ENCODE peak calls at places on chromosomes 7 and 10, in five cellular contexts. S is GM23338, U is right cardiac atrium, D is NCI-H146, C is iPS-NIHi11. O is an unnamed sample.

GRCh38 chr10:115827650-115828049 is 445.4 kb downstream of the GFRA1 start:
- DNase-seq in C (no peak), U (no peak), S (no peak), D (no peak), O (no peak)

GRCh38 chr7:7438851-7439250 is 96.8 kb downstream of the COL28A1 start:
- DNase-seq in S (no peak), U (no peak), D (no peak), C (no peak), O (no peak)

GRCh38 chr7:102093599-102094001 is 193.1 kb upstream of the SH2B2 start:
- DNase-seq in D (no peak), S (no peak), U (no peak), C (no peak), O (no peak)

GRCh38 chr7:114048386-114049235 is 129.8 kb upstream of the PPP1R3A start:
- DNase-seq in C (peak), U (no peak), S (peak), D (peak), O (no peak)

GRCh38 chr10:90418869-90419652 is 438.8 kb downstream of the HTR7 start:
- DNase-seq in S (no peak), C (no peak), D (no peak), U (no peak), O (no peak)

GRCh38 chr7:55073051-55073511 is 54.3 kb downstream of the EGFR start:
- DNase-seq in C (no peak), U (no peak), D (no peak), S (no peak), O (no peak)

GRCh38 chr7:123538897-123539296 is 4.5 kb upstream of the IQUB start:
- DNase-seq in C (no peak), U (no peak), S (no peak), D (no peak), O (no peak)

GRCh38 chr10:68666280-68666760 is 54.7 kb upstream of the CCAR1 start:
- DNase-seq in U (no peak), D (no peak), C (no peak), S (no peak), O (no peak)

GRCh38 chr10:25049966-25050365 is 33.6 kb downstream of the THNSL1 start:
- DNase-seq in S (no peak), C (no peak), D (no peak), U (no peak), O (no peak)

GRCh38 chr7:101507791-101508252 is 121.3 kb downstream of the MYL10 start:
- DNase-seq in C (peak), D (peak), U (no peak), S (peak), O (no peak)

GRCh38 chr10:114266521-114266920 is 27.5 kb downstream of the VWA2 start:
- DNase-seq in S (no peak), D (no peak), C (peak), U (no peak), O (no peak)

GRCh38 chr10:92291921-92292860 is 1.2 kb downstream of the MARCHF5 start:
- DNase-seq in D (peak), C (peak), S (peak), U (peak), O (peak)

GRCh38 chr10:107165007-107165406 is 501 bp upstream of the SORCS1 start:
- DNase-seq in U (no peak), C (peak), D (no peak), S (peak), O (no peak)

GRCh38 chr10:43598447-43598846 is 7.8 kb upstream of the ZNF485 start:
- DNase-seq in C (no peak), D (no peak), U (no peak), S (no peak), O (no peak)

GRCh38 chr10:124142296-124142853 is 49.0 kb upstream of the CHST15 start:
- DNase-seq in C (no peak), D (no peak), U (no peak), S (no peak), O (no peak)

GRCh38 chr10:107914450-107915276 is 750.2 kb upstream of the SORCS1 start:
- DNase-seq in S (peak), D (no peak), C (peak), U (peak), O (no peak)

GRCh38 chr7:44914992-44915607 is 29.8 kb upstream of the PURB start:
- DNase-seq in U (no peak), S (no peak), C (no peak), D (no peak), O (peak)

GRCh38 chr7:116687801-116688201 is 15.8 kb downstream of the MET start:
- DNase-seq in U (no peak), S (peak), C (peak), D (no peak), O (no peak)

GRCh38 chr10:112959207-112959838 is 9.3 kb downstream of the TCF7L2 start:
- DNase-seq in C (no peak), U (no peak), D (no peak), S (no peak), O (no peak)

GRCh38 chr10:117463545-117463920 is 79.0 kb upstream of the EMX2 start:
- DNase-seq in C (no peak), U (no peak), S (no peak), D (no peak), O (no peak)

GRCh38 chr7:40746841-40747556 is 612.2 kb downstream of the SUGCT start:
- DNase-seq in D (no peak), C (no peak), U (no peak), S (no peak), O (no peak)

GRCh38 chr7:101163281-101164070 is 1.9 kb downstream of the VGF start:
- DNase-seq in C (no peak), U (peak), S (peak), D (peak), O (no peak)

GRCh38 chr10:71520042-71520441 is 123.3 kb downstream of the CDH23 start:
- DNase-seq in U (no peak), D (no peak), S (no peak), C (no peak), O (no peak)

GRCh38 chr10:117004627-117005453 is at the start of gene SHTN1:
- DNase-seq in D (peak), U (peak), S (peak), C (peak), O (no peak)

GRCh38 chr10:24866615-24867583 is 85.5 kb downstream of the PRTFDC1 start:
- DNase-seq in U (peak), D (peak), C (no peak), S (peak), O (no peak)

GRCh38 chr10:16632996-16633395 is 111.3 kb upstream of the C1QL3 start:
- DNase-seq in C (no peak), U (no peak), S (no peak), D (no peak), O (no peak)